ENCODE peak calls at places on chromosomes 12 and 14, in five cellular contexts. One of them, this sample, is unnamed.

GRCh38 chr14:92542766-92543554 is 29.4 kb downstream of the RIN3 start:
- DNase-seq in fibroblast of mammary gland: no peak
- DNase-seq in stimulated activated CD4-positive, alpha-beta T cell treated with anti-CD3 and anti-CD28 coated beads, Interleukin-15, amount 100 ng/mL, for 48 hours: no peak
- DNase-seq in epithelial cell of esophagus: no peak
- DNase-seq in activated T-helper 1 cell treated with anti-CD3 and anti-CD28 coated beads, Interleukin-2, amount 50 U/mL, for 16 hours: no peak
- DNase-seq in this sample: no peak

GRCh38 chr12:12406762-12407161 is 49.9 kb downstream of the BORCS5 start:
- DNase-seq in fibroblast of mammary gland: no peak
- DNase-seq in stimulated activated CD4-positive, alpha-beta T cell treated with anti-CD3 and anti-CD28 coated beads, Interleukin-15, amount 100 ng/mL, for 48 hours: no peak
- DNase-seq in epithelial cell of esophagus: no peak
- DNase-seq in activated T-helper 1 cell treated with anti-CD3 and anti-CD28 coated beads, Interleukin-2, amount 50 U/mL, for 16 hours: no peak
- DNase-seq in this sample: no peak

GRCh38 chr14:52080171-52080800 is 11.4 kb upstream of the NID2 start:
- DNase-seq in fibroblast of mammary gland: peak; percentile 72
- DNase-seq in stimulated activated CD4-positive, alpha-beta T cell treated with anti-CD3 and anti-CD28 coated beads, Interleukin-15, amount 100 ng/mL, for 48 hours: no peak
- DNase-seq in epithelial cell of esophagus: peak; percentile 82
- DNase-seq in activated T-helper 1 cell treated with anti-CD3 and anti-CD28 coated beads, Interleukin-2, amount 50 U/mL, for 16 hours: no peak
- DNase-seq in this sample: peak; percentile 90

GRCh38 chr14:92698393-92698792 is 50.0 kb downstream of the LGMN start:
- DNase-seq in fibroblast of mammary gland: no peak
- DNase-seq in stimulated activated CD4-positive, alpha-beta T cell treated with anti-CD3 and anti-CD28 coated beads, Interleukin-15, amount 100 ng/mL, for 48 hours: no peak
- DNase-seq in epithelial cell of esophagus: no peak
- DNase-seq in activated T-helper 1 cell treated with anti-CD3 and anti-CD28 coated beads, Interleukin-2, amount 50 U/mL, for 16 hours: no peak
- DNase-seq in this sample: no peak

GRCh38 chr14:94388027-94388895 is at the start of gene SERPINA1:
- DNase-seq in fibroblast of mammary gland: peak; percentile 51
- DNase-seq in stimulated activated CD4-positive, alpha-beta T cell treated with anti-CD3 and anti-CD28 coated beads, Interleukin-15, amount 100 ng/mL, for 48 hours: no peak
- DNase-seq in epithelial cell of esophagus: peak; percentile 89
- DNase-seq in activated T-helper 1 cell treated with anti-CD3 and anti-CD28 coated beads, Interleukin-2, amount 50 U/mL, for 16 hours: no peak
- DNase-seq in this sample: peak; percentile 31

GRCh38 chr12:57864811-57865751 is 18.6 kb upstream of the CTDSP2 start:
- DNase-seq in fibroblast of mammary gland: peak; percentile 79
- DNase-seq in stimulated activated CD4-positive, alpha-beta T cell treated with anti-CD3 and anti-CD28 coated beads, Interleukin-15, amount 100 ng/mL, for 48 hours: peak; percentile 37
- DNase-seq in epithelial cell of esophagus: peak; percentile 80
- DNase-seq in activated T-helper 1 cell treated with anti-CD3 and anti-CD28 coated beads, Interleukin-2, amount 50 U/mL, for 16 hours: no peak
- DNase-seq in this sample: peak; percentile 90

GRCh38 chr12:93484315-93484981 is 17.1 kb downstream of the MRPL42 start:
- DNase-seq in fibroblast of mammary gland: peak; percentile 40
- DNase-seq in stimulated activated CD4-positive, alpha-beta T cell treated with anti-CD3 and anti-CD28 coated beads, Interleukin-15, amount 100 ng/mL, for 48 hours: no peak
- DNase-seq in epithelial cell of esophagus: no peak
- DNase-seq in activated T-helper 1 cell treated with anti-CD3 and anti-CD28 coated beads, Interleukin-2, amount 50 U/mL, for 16 hours: no peak
- DNase-seq in this sample: peak; percentile 69

GRCh38 chr12:52580496-52580895 is 6.9 kb upstream of the KRT74 start:
- DNase-seq in fibroblast of mammary gland: no peak
- DNase-seq in stimulated activated CD4-positive, alpha-beta T cell treated with anti-CD3 and anti-CD28 coated beads, Interleukin-15, amount 100 ng/mL, for 48 hours: no peak
- DNase-seq in epithelial cell of esophagus: peak; percentile 35
- DNase-seq in activated T-helper 1 cell treated with anti-CD3 and anti-CD28 coated beads, Interleukin-2, amount 50 U/mL, for 16 hours: no peak
- DNase-seq in this sample: no peak

GRCh38 chr12:89686311-89686710 is 22.3 kb downstream of the ATP2B1 start:
- DNase-seq in fibroblast of mammary gland: no peak
- DNase-seq in stimulated activated CD4-positive, alpha-beta T cell treated with anti-CD3 and anti-CD28 coated beads, Interleukin-15, amount 100 ng/mL, for 48 hours: no peak
- DNase-seq in epithelial cell of esophagus: no peak
- DNase-seq in activated T-helper 1 cell treated with anti-CD3 and anti-CD28 coated beads, Interleukin-2, amount 50 U/mL, for 16 hours: no peak
- DNase-seq in this sample: no peak

GRCh38 chr12:20415641-20416040 is 47.3 kb downstream of the PDE3A start:
- DNase-seq in fibroblast of mammary gland: peak; percentile 73
- DNase-seq in stimulated activated CD4-positive, alpha-beta T cell treated with anti-CD3 and anti-CD28 coated beads, Interleukin-15, amount 100 ng/mL, for 48 hours: no peak
- DNase-seq in epithelial cell of esophagus: no peak
- DNase-seq in activated T-helper 1 cell treated with anti-CD3 and anti-CD28 coated beads, Interleukin-2, amount 50 U/mL, for 16 hours: no peak
- DNase-seq in this sample: no peak

GRCh38 chr12:31590730-31591307 is at the start of gene DENND5B:
- DNase-seq in fibroblast of mammary gland: peak; percentile 44
- DNase-seq in stimulated activated CD4-positive, alpha-beta T cell treated with anti-CD3 and anti-CD28 coated beads, Interleukin-15, amount 100 ng/mL, for 48 hours: no peak
- DNase-seq in epithelial cell of esophagus: peak; percentile 48
- DNase-seq in activated T-helper 1 cell treated with anti-CD3 and anti-CD28 coated beads, Interleukin-2, amount 50 U/mL, for 16 hours: no peak
- DNase-seq in this sample: peak; percentile 61

This sample was measured in iris pigment epithelial cell.